ENCODE peak calls at places on chromosomes 2 and 18, in eight cellular contexts. One of them, this sample, is unnamed.

GRCh38 chr2:118718921-118719320 is 128.5 kb downstream of the EN1 start:
- DNase-seq in testis: no peak
- DNase-seq in astrocyte: no peak
- DNase-seq in K562: no peak
- DNase-seq in sigmoid colon: no peak
- DNase-seq in small intestine: no peak
- DNase-seq in aorta: no peak
- DNase-seq in psoas muscle: no peak
- DNase-seq in this sample: no peak

GRCh38 chr2:227717687-227718567 is at the start of gene SLC19A3:
- DNase-seq in testis: peak; percentile 87
- DNase-seq in astrocyte: peak; percentile 75
- DNase-seq in K562: peak; percentile 25
- DNase-seq in sigmoid colon: peak; percentile 94
- DNase-seq in small intestine: peak; percentile 90
- DNase-seq in aorta: peak; percentile 95
- DNase-seq in psoas muscle: peak; percentile 89
- DNase-seq in this sample: peak; percentile 86

GRCh38 chr2:150060341-150060740 is 427.1 kb downstream of the RND3 start:
- DNase-seq in testis: no peak
- DNase-seq in astrocyte: no peak
- DNase-seq in K562: no peak
- DNase-seq in sigmoid colon: no peak
- DNase-seq in small intestine: no peak
- DNase-seq in aorta: no peak
- DNase-seq in psoas muscle: no peak
- DNase-seq in this sample: no peak

GRCh38 chr18:59646228-59646945 is 50.8 kb downstream of the CCBE1 start:
- DNase-seq in testis: no peak
- DNase-seq in astrocyte: no peak
- DNase-seq in K562: peak; percentile 5
- DNase-seq in sigmoid colon: no peak
- DNase-seq in small intestine: no peak
- DNase-seq in aorta: no peak
- DNase-seq in psoas muscle: no peak
- DNase-seq in this sample: no peak

GRCh38 chr18:8942909-8943545 is 159.5 kb upstream of the NDUFV2 start:
- DNase-seq in testis: no peak
- DNase-seq in astrocyte: peak; percentile 31
- DNase-seq in K562: no peak
- DNase-seq in sigmoid colon: no peak
- DNase-seq in small intestine: no peak
- DNase-seq in aorta: no peak
- DNase-seq in psoas muscle: no peak
- DNase-seq in this sample: no peak

GRCh38 chr2:127100261-127101047 is 6.5 kb downstream of the BIN1 start:
- DNase-seq in testis: no peak
- DNase-seq in astrocyte: no peak
- DNase-seq in K562: no peak
- DNase-seq in sigmoid colon: peak; percentile 52
- DNase-seq in small intestine: peak; percentile 88
- DNase-seq in aorta: peak; percentile 69
- DNase-seq in psoas muscle: peak; percentile 59
- DNase-seq in this sample: peak; percentile 33

GRCh38 chr2:238094438-238095022 is 5.6 kb upstream of the ESPNL start:
- DNase-seq in testis: no peak
- DNase-seq in astrocyte: no peak
- DNase-seq in K562: no peak
- DNase-seq in sigmoid colon: no peak
- DNase-seq in small intestine: no peak
- DNase-seq in aorta: no peak
- DNase-seq in psoas muscle: peak; percentile 46
- DNase-seq in this sample: no peak

GRCh38 chr18:46265190-46266156 is 161.3 kb downstream of the HAUS1 start:
- DNase-seq in testis: no peak
- DNase-seq in astrocyte: no peak
- DNase-seq in K562: no peak
- DNase-seq in sigmoid colon: no peak
- DNase-seq in small intestine: no peak
- DNase-seq in aorta: no peak
- DNase-seq in psoas muscle: no peak
- DNase-seq in this sample: no peak

GRCh38 chr2:99879481-99879880 is 262.9 kb downstream of the AFF3 start:
- DNase-seq in testis: no peak
- DNase-seq in astrocyte: peak; percentile 31
- DNase-seq in K562: no peak
- DNase-seq in sigmoid colon: no peak
- DNase-seq in small intestine: no peak
- DNase-seq in aorta: no peak
- DNase-seq in psoas muscle: no peak
- DNase-seq in this sample: no peak

GRCh38 chr2:214246417-214246816 is 164.4 kb upstream of the VWC2L start:
- DNase-seq in testis: no peak
- DNase-seq in astrocyte: no peak
- DNase-seq in K562: no peak
- DNase-seq in sigmoid colon: no peak
- DNase-seq in small intestine: no peak
- DNase-seq in aorta: no peak
- DNase-seq in psoas muscle: no peak
- DNase-seq in this sample: no peak

GRCh38 chr2:168239281-168239680 is 8.1 kb downstream of the STK39 start:
- DNase-seq in testis: no peak
- DNase-seq in astrocyte: no peak
- DNase-seq in K562: no peak
- DNase-seq in sigmoid colon: no peak
- DNase-seq in small intestine: no peak
- DNase-seq in aorta: no peak
- DNase-seq in psoas muscle: no peak
- DNase-seq in this sample: no peak

GRCh38 chr2:162069200-162069910 is 4.7 kb downstream of the DPP4 start:
- DNase-seq in testis: no peak
- DNase-seq in astrocyte: no peak
- DNase-seq in K562: no peak
- DNase-seq in sigmoid colon: no peak
- DNase-seq in small intestine: no peak
- DNase-seq in aorta: no peak
- DNase-seq in psoas muscle: no peak
- DNase-seq in this sample: no peak

GRCh38 chr2:188970201-188970600 is 4.0 kb upstream of the COL3A1 start:
- DNase-seq in testis: no peak
- DNase-seq in astrocyte: peak; percentile 70
- DNase-seq in K562: no peak
- DNase-seq in sigmoid colon: no peak
- DNase-seq in small intestine: no peak
- DNase-seq in aorta: no peak
- DNase-seq in psoas muscle: no peak
- DNase-seq in this sample: no peak

GRCh38 chr2:61924895-61925663 is 19.6 kb downstream of the COMMD1 start:
- DNase-seq in testis: no peak
- DNase-seq in astrocyte: no peak
- DNase-seq in K562: no peak
- DNase-seq in sigmoid colon: no peak
- DNase-seq in small intestine: no peak
- DNase-seq in aorta: no peak
- DNase-seq in psoas muscle: no peak
- DNase-seq in this sample: no peak

GRCh38 chr2:10097352-10098148 is 17.3 kb upstream of the CYS1 start:
- DNase-seq in testis: peak; percentile 72
- DNase-seq in astrocyte: peak; percentile 22
- DNase-seq in K562: peak; percentile 79
- DNase-seq in sigmoid colon: peak; percentile 86
- DNase-seq in small intestine: peak; percentile 78
- DNase-seq in aorta: peak; percentile 89
- DNase-seq in psoas muscle: peak; percentile 77
- DNase-seq in this sample: peak; percentile 92

GRCh38 chr2:17754773-17755425 is 961 bp downstream of the GEN1 start:
- DNase-seq in testis: no peak
- DNase-seq in astrocyte: no peak
- DNase-seq in K562: peak; percentile 55
- DNase-seq in sigmoid colon: no peak
- DNase-seq in small intestine: no peak
- DNase-seq in aorta: no peak
- DNase-seq in psoas muscle: no peak
- DNase-seq in this sample: no peak

GRCh38 chr2:211035548-211036185 is 479.3 kb downstream of the CPS1 start:
- DNase-seq in testis: peak; percentile 47
- DNase-seq in astrocyte: peak; percentile 11
- DNase-seq in K562: no peak
- DNase-seq in sigmoid colon: no peak
- DNase-seq in small intestine: peak; percentile 43
- DNase-seq in aorta: no peak
- DNase-seq in psoas muscle: no peak
- DNase-seq in this sample: no peak

GRCh38 chr2:120653871-120654270 is 81.8 kb upstream of the GLI2 start:
- DNase-seq in testis: no peak
- DNase-seq in astrocyte: no peak
- DNase-seq in K562: no peak
- DNase-seq in sigmoid colon: no peak
- DNase-seq in small intestine: no peak
- DNase-seq in aorta: no peak
- DNase-seq in psoas muscle: no peak
- DNase-seq in this sample: no peak

GRCh38 chr2:189685540-189686229 is 11.2 kb downstream of the ANKAR start:
- DNase-seq in testis: no peak
- DNase-seq in astrocyte: peak; percentile 68
- DNase-seq in K562: peak; percentile 55
- DNase-seq in sigmoid colon: no peak
- DNase-seq in small intestine: peak; percentile 11
- DNase-seq in aorta: no peak
- DNase-seq in psoas muscle: no peak
- DNase-seq in this sample: no peak

GRCh38 chr2:237806334-237806733 is 7.8 kb downstream of the RBM44 start:
- DNase-seq in testis: no peak
- DNase-seq in astrocyte: peak; percentile 18
- DNase-seq in K562: no peak
- DNase-seq in sigmoid colon: no peak
- DNase-seq in small intestine: no peak
- DNase-seq in aorta: no peak
- DNase-seq in psoas muscle: no peak
- DNase-seq in this sample: no peak

GRCh38 chr2:23826771-23827170 is 100.2 kb downstream of the ATAD2B start:
- DNase-seq in testis: no peak
- DNase-seq in astrocyte: no peak
- DNase-seq in K562: no peak
- DNase-seq in sigmoid colon: no peak
- DNase-seq in small intestine: no peak
- DNase-seq in aorta: no peak
- DNase-seq in psoas muscle: no peak
- DNase-seq in this sample: no peak

GRCh38 chr2:138177693-138178092 is 213.4 kb downstream of the HNMT start:
- DNase-seq in testis: no peak
- DNase-seq in astrocyte: no peak
- DNase-seq in K562: no peak
- DNase-seq in sigmoid colon: no peak
- DNase-seq in small intestine: no peak
- DNase-seq in aorta: no peak
- DNase-seq in psoas muscle: no peak
- DNase-seq in this sample: no peak

GRCh38 chr18:79139206-79139605 is 70.0 kb downstream of the ATP9B start:
- DNase-seq in testis: no peak
- DNase-seq in astrocyte: no peak
- DNase-seq in K562: no peak
- DNase-seq in sigmoid colon: no peak
- DNase-seq in small intestine: peak; percentile 17
- DNase-seq in aorta: no peak
- DNase-seq in psoas muscle: no peak
- DNase-seq in this sample: no peak

GRCh38 chr2:112821142-112821541 is 15.4 kb downstream of the IL1B start:
- DNase-seq in testis: no peak
- DNase-seq in astrocyte: no peak
- DNase-seq in K562: peak; percentile 52
- DNase-seq in sigmoid colon: no peak
- DNase-seq in small intestine: no peak
- DNase-seq in aorta: no peak
- DNase-seq in psoas muscle: no peak
- DNase-seq in this sample: no peak

GRCh38 chr2:16235747-16236146 is 295.4 kb downstream of the MYCN start:
- DNase-seq in testis: no peak
- DNase-seq in astrocyte: no peak
- DNase-seq in K562: no peak
- DNase-seq in sigmoid colon: no peak
- DNase-seq in small intestine: no peak
- DNase-seq in aorta: no peak
- DNase-seq in psoas muscle: no peak
- DNase-seq in this sample: no peak

GRCh38 chr18:5895300-5895885 is at the start of gene TMEM200C:
- DNase-seq in testis: peak; percentile 57
- DNase-seq in astrocyte: peak; percentile 17
- DNase-seq in K562: no peak
- DNase-seq in sigmoid colon: peak; percentile 66
- DNase-seq in small intestine: no peak
- DNase-seq in aorta: no peak
- DNase-seq in psoas muscle: no peak
- DNase-seq in this sample: peak; percentile 34

GRCh38 chr2:58769494-58770239 is 528.5 kb upstream of the FANCL start:
- DNase-seq in testis: no peak
- DNase-seq in astrocyte: no peak
- DNase-seq in K562: no peak
- DNase-seq in sigmoid colon: no peak
- DNase-seq in small intestine: no peak
- DNase-seq in aorta: no peak
- DNase-seq in psoas muscle: no peak
- DNase-seq in this sample: no peak

GRCh38 chr18:76428396-76429261 is 66.4 kb downstream of the ZNF516 start:
- DNase-seq in testis: peak; percentile 92
- DNase-seq in astrocyte: no peak
- DNase-seq in K562: no peak
- DNase-seq in sigmoid colon: peak; percentile 63
- DNase-seq in small intestine: no peak
- DNase-seq in aorta: no peak
- DNase-seq in psoas muscle: no peak
- DNase-seq in this sample: no peak
- H3K36me3 ChIP-seq in testis: no peaks in the 10 kb centered on the region
- H3K36me3 ChIP-seq in astrocyte: no peaks in the 10 kb centered on the region
- H3K36me3 ChIP-seq in K562: no peaks in the 10 kb centered on the region
- H3K36me3 ChIP-seq in sigmoid colon: no peaks in the 10 kb centered on the region
- H3K36me3 ChIP-seq in small intestine: no peaks in the 10 kb centered on the region
- H3K36me3 ChIP-seq in aorta: no peaks in the 10 kb centered on the region
- H3K36me3 ChIP-seq in psoas muscle: no peaks in the 10 kb centered on the region
- H3K36me3 ChIP-seq in this sample: no peaks in the 10 kb centered on the region

GRCh38 chr2:202378661-202379338 is 2.7 kb downstream of the BMPR2 start:
- DNase-seq in testis: no peak
- DNase-seq in astrocyte: no peak
- DNase-seq in K562: no peak
- DNase-seq in sigmoid colon: no peak
- DNase-seq in small intestine: no peak
- DNase-seq in aorta: no peak
- DNase-seq in psoas muscle: no peak
- DNase-seq in this sample: no peak
- H3K4me1 ChIP-seq in testis: peaks cover 19% of the 10 kb centered on the region
- H3K4me1 ChIP-seq in astrocyte: peaks cover 13% of the 10 kb centered on the region
- H3K4me1 ChIP-seq in K562: peaks cover 2% of the 10 kb centered on the region
- H3K4me1 ChIP-seq in sigmoid colon: no peaks in the 10 kb centered on the region
- H3K4me1 ChIP-seq in small intestine: peaks cover 2% of the 10 kb centered on the region
- H3K4me1 ChIP-seq in aorta: peaks cover 3% of the 10 kb centered on the region
- H3K4me1 ChIP-seq in psoas muscle: peaks cover 18% of the 10 kb centered on the region
- H3K4me1 ChIP-seq in this sample: peaks cover 58% of the 10 kb centered on the region

GRCh38 chr2:19292007-19292406 is 66.4 kb downstream of the OSR1 start:
- DNase-seq in testis: no peak
- DNase-seq in astrocyte: no peak
- DNase-seq in K562: no peak
- DNase-seq in sigmoid colon: no peak
- DNase-seq in small intestine: no peak
- DNase-seq in aorta: no peak
- DNase-seq in psoas muscle: peak; percentile 50
- DNase-seq in this sample: no peak
- H3K4me3 ChIP-seq in testis: no peak overlapping the region
- H3K4me3 ChIP-seq in astrocyte: no peak overlapping the region
- H3K4me3 ChIP-seq in K562: no peak overlapping the region
- H3K4me3 ChIP-seq in sigmoid colon: no peak overlapping the region
- H3K4me3 ChIP-seq in small intestine: no peak overlapping the region
- H3K4me3 ChIP-seq in aorta: no peak overlapping the region
- H3K4me3 ChIP-seq in psoas muscle: no peak overlapping the region
- H3K4me3 ChIP-seq in this sample: no peak overlapping the region

GRCh38 chr2:1277634-1278033 is 135.6 kb upstream of the TPO start:
- DNase-seq in testis: no peak
- DNase-seq in astrocyte: no peak
- DNase-seq in K562: no peak
- DNase-seq in sigmoid colon: no peak
- DNase-seq in small intestine: no peak
- DNase-seq in aorta: no peak
- DNase-seq in psoas muscle: no peak
- DNase-seq in this sample: no peak
- H3K36me3 ChIP-seq in testis: no peaks in the 10 kb centered on the region
- H3K36me3 ChIP-seq in astrocyte: no peaks in the 10 kb centered on the region
- H3K36me3 ChIP-seq in K562: no peaks in the 10 kb centered on the region
- H3K36me3 ChIP-seq in sigmoid colon: no peaks in the 10 kb centered on the region
- H3K36me3 ChIP-seq in small intestine: no peaks in the 10 kb centered on the region
- H3K36me3 ChIP-seq in aorta: no peaks in the 10 kb centered on the region
- H3K36me3 ChIP-seq in psoas muscle: no peaks in the 10 kb centered on the region
- H3K36me3 ChIP-seq in this sample: no peaks in the 10 kb centered on the region